ENCODE peak calls at places on chromosomes 1 and 21, in eight cellular contexts. One of them, this sample, is unnamed.

GRCh38 chr1:89547563-89548485 is 23.2 kb downstream of the LRRC8B start:
- DNase-seq in caudate nucleus: no peak
- DNase-seq in GM20000: peak
- DNase-seq in H4: no peak
- DNase-seq in left ventricle myocardium inferior: no peak
- DNase-seq in HEK293T: no peak
- DNase-seq in stimulated activated CD4-positive, alpha-beta T cell treated with anti-CD3 and anti-CD28 coated beads, Interleukin-1b, Interleukin-23, amount 100 ng/mL, for 1 hour: no peak
- DNase-seq in foreskin melanocyte: peak
- DNase-seq in this sample: no peak

GRCh38 chr1:168161459-168161858 is 17.3 kb upstream of the TIPRL start:
- DNase-seq in stimulated activated CD4-positive, alpha-beta T cell treated with anti-CD3 and anti-CD28 coated beads, Interleukin-1b, Interleukin-23, amount 100 ng/mL, for 1 hour: no peak
- DNase-seq in foreskin melanocyte: no peak
- DNase-seq in GM20000: no peak
- DNase-seq in caudate nucleus: no peak
- DNase-seq in HEK293T: no peak
- DNase-seq in H4: no peak
- DNase-seq in left ventricle myocardium inferior: no peak
- DNase-seq in this sample: peak

GRCh38 chr1:177620636-177621190 is 349.1 kb downstream of the SEC16B start:
- DNase-seq in caudate nucleus: no peak
- DNase-seq in GM20000: no peak
- DNase-seq in foreskin melanocyte: no peak
- DNase-seq in left ventricle myocardium inferior: no peak
- DNase-seq in H4: no peak
- DNase-seq in stimulated activated CD4-positive, alpha-beta T cell treated with anti-CD3 and anti-CD28 coated beads, Interleukin-1b, Interleukin-23, amount 100 ng/mL, for 1 hour: no peak
- DNase-seq in HEK293T: no peak
- DNase-seq in this sample: no peak

GRCh38 chr1:167681497-167682102 is 40.2 kb upstream of the MPZL1 start:
- DNase-seq in stimulated activated CD4-positive, alpha-beta T cell treated with anti-CD3 and anti-CD28 coated beads, Interleukin-1b, Interleukin-23, amount 100 ng/mL, for 1 hour: no peak
- DNase-seq in GM20000: no peak
- DNase-seq in left ventricle myocardium inferior: no peak
- DNase-seq in H4: no peak
- DNase-seq in foreskin melanocyte: no peak
- DNase-seq in caudate nucleus: no peak
- DNase-seq in HEK293T: no peak
- DNase-seq in this sample: no peak

GRCh38 chr1:184531296-184531695 is 144.5 kb downstream of the C1orf21 start:
- DNase-seq in HEK293T: no peak
- DNase-seq in caudate nucleus: no peak
- DNase-seq in GM20000: no peak
- DNase-seq in left ventricle myocardium inferior: no peak
- DNase-seq in foreskin melanocyte: no peak
- DNase-seq in stimulated activated CD4-positive, alpha-beta T cell treated with anti-CD3 and anti-CD28 coated beads, Interleukin-1b, Interleukin-23, amount 100 ng/mL, for 1 hour: no peak
- DNase-seq in H4: no peak
- DNase-seq in this sample: no peak

GRCh38 chr1:59173721-59174120 is 123.2 kb upstream of the FGGY start:
- DNase-seq in HEK293T: no peak
- DNase-seq in foreskin melanocyte: no peak
- DNase-seq in stimulated activated CD4-positive, alpha-beta T cell treated with anti-CD3 and anti-CD28 coated beads, Interleukin-1b, Interleukin-23, amount 100 ng/mL, for 1 hour: no peak
- DNase-seq in caudate nucleus: no peak
- DNase-seq in GM20000: no peak
- DNase-seq in left ventricle myocardium inferior: no peak
- DNase-seq in H4: no peak
- DNase-seq in this sample: no peak

GRCh38 chr1:67883069-67883468 is 49.8 kb upstream of the GNG12 start:
- DNase-seq in GM20000: no peak
- DNase-seq in foreskin melanocyte: no peak
- DNase-seq in H4: no peak
- DNase-seq in stimulated activated CD4-positive, alpha-beta T cell treated with anti-CD3 and anti-CD28 coated beads, Interleukin-1b, Interleukin-23, amount 100 ng/mL, for 1 hour: no peak
- DNase-seq in caudate nucleus: no peak
- DNase-seq in HEK293T: no peak
- DNase-seq in left ventricle myocardium inferior: no peak
- DNase-seq in this sample: no peak

GRCh38 chr1:18535391-18536210 is 54.9 kb downstream of the KLHDC7A start:
- DNase-seq in GM20000: no peak
- DNase-seq in HEK293T: no peak
- DNase-seq in H4: no peak
- DNase-seq in stimulated activated CD4-positive, alpha-beta T cell treated with anti-CD3 and anti-CD28 coated beads, Interleukin-1b, Interleukin-23, amount 100 ng/mL, for 1 hour: no peak
- DNase-seq in left ventricle myocardium inferior: no peak
- DNase-seq in caudate nucleus: no peak
- DNase-seq in foreskin melanocyte: no peak
- DNase-seq in this sample: no peak

GRCh38 chr21:31395268-31395667 is 51.2 kb upstream of the TIAM1 start:
- DNase-seq in stimulated activated CD4-positive, alpha-beta T cell treated with anti-CD3 and anti-CD28 coated beads, Interleukin-1b, Interleukin-23, amount 100 ng/mL, for 1 hour: no peak
- DNase-seq in foreskin melanocyte: no peak
- DNase-seq in H4: no peak
- DNase-seq in HEK293T: no peak
- DNase-seq in GM20000: no peak
- DNase-seq in left ventricle myocardium inferior: no peak
- DNase-seq in caudate nucleus: no peak
- DNase-seq in this sample: no peak

GRCh38 chr1:30596470-30596869 is 126.9 kb downstream of the MATN1 start:
- DNase-seq in H4: no peak
- DNase-seq in stimulated activated CD4-positive, alpha-beta T cell treated with anti-CD3 and anti-CD28 coated beads, Interleukin-1b, Interleukin-23, amount 100 ng/mL, for 1 hour: no peak
- DNase-seq in left ventricle myocardium inferior: no peak
- DNase-seq in caudate nucleus: no peak
- DNase-seq in foreskin melanocyte: no peak
- DNase-seq in HEK293T: no peak
- DNase-seq in GM20000: no peak
- DNase-seq in this sample: no peak

GRCh38 chr1:203175237-203176181 is at the start of gene MYBPH:
- DNase-seq in stimulated activated CD4-positive, alpha-beta T cell treated with anti-CD3 and anti-CD28 coated beads, Interleukin-1b, Interleukin-23, amount 100 ng/mL, for 1 hour: no peak
- DNase-seq in left ventricle myocardium inferior: peak
- DNase-seq in HEK293T: no peak
- DNase-seq in H4: no peak
- DNase-seq in foreskin melanocyte: no peak
- DNase-seq in GM20000: no peak
- DNase-seq in caudate nucleus: no peak
- DNase-seq in this sample: no peak

This sample was measured in erythroblast.